ENCODE peak calls at places on chromosome 11, in four cellular contexts. G is activated naive CD4-positive, alpha-beta T cell treated with Interleukin-2 at 50 U/mL for 16 hours; K is brain microvascular endothelial cell; D is fibroblast of lung. I is an unnamed sample.

GRCh38 chr11:123672568-123672967 is 18.1 kb upstream of the SCN3B start:
- DNase-seq in D (no peak), G (no peak), K (no peak), I (no peak)

GRCh38 chr11:78188012-78188808 is at the start of gene KCTD21:
- DNase-seq in G (peak), K (peak), D (peak), I (peak)

GRCh38 chr11:38952698-38953097 is 2354.7 kb upstream of the RAG2 start:
- DNase-seq in G (no peak), D (no peak), K (no peak), I (no peak)

GRCh38 chr11:75896843-75897419 is 81.9 kb downstream of the UVRAG start:
- DNase-seq in K (no peak), G (no peak), D (peak), I (no peak)

GRCh38 chr11:1516273-1517067 is 29.9 kb upstream of the MOB2 start:
- DNase-seq in D (no peak), K (peak), G (peak), I (peak)

GRCh38 chr11:75733346-75734107 is 15.9 kb downstream of the MOGAT2 start:
- DNase-seq in G (no peak), K (no peak), D (no peak), I (peak)

GRCh38 chr11:118715245-118715807 is 35.9 kb upstream of the TREH start:
- DNase-seq in K (no peak), D (peak), G (no peak), I (no peak)

GRCh38 chr11:65445604-65446445 is 23.2 kb downstream of the NEAT1 start:
- DNase-seq in G (no peak), D (peak), K (peak), I (no peak)

GRCh38 chr11:13043912-13044628 is 35.0 kb downstream of the RASSF10 start:
- DNase-seq in K (no peak), D (no peak), G (no peak), I (no peak)

GRCh38 chr11:119691701-119692546 is 37.1 kb downstream of the NECTIN1 start:
- DNase-seq in K (no peak), D (no peak), G (no peak), I (no peak)

GRCh38 chr11:122069946-122070345 is 46.1 kb downstream of the BLID start:
- DNase-seq in D (peak), K (peak), G (no peak), I (peak)

GRCh38 chr11:86116386-86116726 is 47.5 kb upstream of the PICALM start:
- DNase-seq in G (peak), D (peak), K (peak), I (peak)

GRCh38 chr11:117703209-117703608 is 93.8 kb downstream of the DSCAML1 start:
- DNase-seq in D (no peak), K (no peak), G (no peak), I (no peak)

GRCh38 chr11:1198766-1199688 is 23.8 kb upstream of the MUC5B start:
- DNase-seq in G (no peak), D (no peak), K (no peak), I (no peak)

GRCh38 chr11:43756575-43756974 is 76.0 kb downstream of the HSD17B12 start:
- DNase-seq in K (peak), D (peak), G (no peak), I (no peak)

GRCh38 chr11:65425971-65426838 is 3.6 kb downstream of the NEAT1 start:
- DNase-seq in K (peak), D (peak), G (peak), I (peak)

GRCh38 chr11:76302707-76303395 is 78.1 kb downstream of the THAP12 start:
- DNase-seq in D (no peak), G (no peak), K (no peak), I (no peak)

GRCh38 chr11:121964591-121964990 is 151.4 kb downstream of the BLID start:
- DNase-seq in D (peak), K (peak), G (no peak), I (peak)

GRCh38 chr11:116580828-116581227 is 192.0 kb downstream of the BUD13 start:
- DNase-seq in D (no peak), G (no peak), K (no peak), I (no peak)

GRCh38 chr11:61700221-61700620 is 20.0 kb downstream of the DAGLA start:
- DNase-seq in D (peak), K (peak), G (no peak), I (peak)

GRCh38 chr11:103420593-103420992 is 311.4 kb downstream of the DYNC2H1 start:
- DNase-seq in G (no peak), D (no peak), K (peak), I (no peak)

GRCh38 chr11:2298795-2299747 is 2.6 kb downstream of the C11orf21 start:
- DNase-seq in G (peak), K (no peak), D (no peak), I (no peak)

GRCh38 chr11:67535577-67535976 is 12.3 kb upstream of the CABP2 start:
- DNase-seq in K (no peak), D (no peak), G (no peak), I (no peak)

GRCh38 chr11:14357843-14358728 is 897 bp downstream of the RRAS2 start:
- DNase-seq in K (peak), D (peak), G (peak), I (peak)

GRCh38 chr11:70420008-70420464 is 21.7 kb downstream of the CTTN start:
- DNase-seq in K (peak), G (no peak), D (peak), I (peak)

I was measured in Daoy.